ENCODE peak calls at places on chromosome X, in five cellular contexts. U is transverse colon, O is aorta, A is mucosa of descending colon, N is cardiac muscle cell. E is an unnamed sample.
A peak's percentile ranks its signal among the peaks of the same experiment; 100 is the strongest.

GRCh38 chrX:19875051-19875432 is 12.4 kb downstream of the SH3KBP1 start:
- DNase-seq in U (no peak), N (no peak), A (no peak), O (no peak), E (no peak)

GRCh38 chrX:78029663-78030062 is 60.2 kb upstream of the PGAM4 start:
- DNase-seq in N (peak; percentile 40), A (peak; percentile 25), O (no peak), U (peak; percentile 21), E (no peak)

GRCh38 chrX:46903458-46904242 is 8.6 kb upstream of the JADE3 start:
- DNase-seq in N (peak; percentile 77), A (peak; percentile 81), O (peak; percentile 91), U (peak; percentile 81), E (peak; percentile 73)

GRCh38 chrX:37462346-37462745 is 109.1 kb upstream of the LANCL3 start:
- DNase-seq in N (no peak), U (no peak), O (no peak), A (no peak), E (no peak)

GRCh38 chrX:13396887-13397286 is 77.0 kb upstream of the ATXN3L start:
- DNase-seq in A (no peak), O (no peak), U (no peak), N (peak; percentile 32), E (no peak)

GRCh38 chrX:119150163-119151135 is 22.8 kb upstream of the KIAA1210 start:
- DNase-seq in A (no peak), O (no peak), N (no peak), U (no peak), E (peak; percentile 50)

GRCh38 chrX:56729152-56729557 is at the start of gene NBDY:
- DNase-seq in U (peak; percentile 33), O (peak; percentile 75), N (peak; percentile 52), A (peak; percentile 61), E (peak; percentile 42)

GRCh38 chrX:105210258-105210657 is 10.2 kb downstream of the TEX13A start:
- DNase-seq in O (no peak), U (no peak), A (no peak), N (no peak), E (no peak)

GRCh38 chrX:21662761-21663160 is 4.6 kb upstream of the KLHL34 start:
- DNase-seq in A (no peak), O (no peak), U (no peak), N (no peak), E (no peak)

GRCh38 chrX:47311857-47312774 is 58.3 kb upstream of the ZNF157 start:
- DNase-seq in N (peak; percentile 80), O (no peak), A (peak; percentile 44), U (peak; percentile 43), E (no peak)

GRCh38 chrX:19791562-19791961 is 95.8 kb downstream of the SH3KBP1 start:
- DNase-seq in N (peak; percentile 65), A (no peak), O (no peak), U (no peak), E (no peak)

GRCh38 chrX:49978191-49978590 is 55.8 kb downstream of the CLCN5 start:
- DNase-seq in A (no peak), N (no peak), U (no peak), O (no peak), E (no peak)

GRCh38 chrX:8504451-8504850 is 39.8 kb downstream of the VCX3B start:
- DNase-seq in A (peak; percentile 11), U (no peak), N (peak; percentile 84), O (no peak), E (no peak)

GRCh38 chrX:13373807-13374187 is 53.9 kb upstream of the ATXN3L start:
- DNase-seq in A (no peak), O (no peak), U (no peak), N (peak; percentile 85), E (no peak)

GRCh38 chrX:7925867-7926472 is 1.2 kb downstream of the PNPLA4 start:
- DNase-seq in U (peak; percentile 64), N (peak; percentile 75), A (peak; percentile 61), O (no peak), E (peak; percentile 44)

GRCh38 chrX:18075603-18076002 is 145.1 kb downstream of the BEND2 start:
- DNase-seq in A (no peak), U (no peak), O (no peak), N (no peak), E (no peak)

GRCh38 chrX:41634284-41634683 is 54.5 kb upstream of the GPR34 start:
- DNase-seq in U (no peak), N (peak; percentile 11), A (peak; percentile 2), O (no peak), E (no peak)

GRCh38 chrX:22122510-22122909 is 90.4 kb downstream of the PHEX start:
- DNase-seq in N (peak; percentile 45), O (no peak), A (no peak), U (no peak), E (no peak)

GRCh38 chrX:122943918-122944317 is 240.2 kb upstream of the GRIA3 start:
- DNase-seq in O (no peak), U (no peak), N (peak; percentile 0), A (no peak), E (no peak)

GRCh38 chrX:145549476-145549875 is 268.2 kb upstream of the SLITRK2 start:
- DNase-seq in A (no peak), N (no peak), O (no peak), U (no peak), E (no peak)

DNA sequence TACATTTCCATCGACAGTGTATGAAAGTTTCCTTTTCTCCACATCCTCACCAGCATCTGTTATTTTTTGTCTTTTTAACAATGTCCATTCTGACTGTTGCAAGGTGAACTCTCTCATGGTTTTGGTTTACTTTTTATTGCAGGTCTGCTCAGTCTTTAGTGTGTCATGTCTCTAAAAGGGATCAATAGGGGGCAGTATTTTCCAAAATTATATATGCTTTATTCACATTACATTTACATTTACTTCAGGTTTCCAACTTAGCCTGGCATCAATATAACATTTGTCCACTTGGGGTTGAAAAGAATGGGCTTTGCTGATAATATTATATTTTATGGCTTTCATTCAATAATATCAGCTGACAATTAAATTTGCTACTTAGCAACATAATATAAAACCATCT is 265.0 kb upstream of the SLITRK2 start:
- DNase-seq in O (no peak), A (no peak), U (no peak), N (no peak), E (no peak)
- H3K4me1 ChIP-seq in O (no peaks in the 10 kb centered on the region), A (no peaks in the 10 kb centered on the region), U (no peaks in the 10 kb centered on the region), N (no peaks in the 10 kb centered on the region), E (no peaks in the 10 kb centered on the region)

GRCh38 chrX:850471-850916 is 219.9 kb downstream of the SHOX start:
- DNase-seq in N (no peak), O (no peak), A (no peak), U (no peak), E (no peak)
- H3K4me3 ChIP-seq in N (no peak overlapping the region), O (no peak overlapping the region), A (no peak overlapping the region), U (no peak overlapping the region), E (no peak overlapping the region)

GRCh38 chrX:151416521-151417048 is 19.6 kb downstream of the VMA21 start:
- DNase-seq in U (no peak), O (no peak), N (no peak), A (no peak), E (no peak)
- H3K4me1 ChIP-seq in U (no peaks in the 10 kb centered on the region), O (no peaks in the 10 kb centered on the region), N (no peaks in the 10 kb centered on the region), A (no peaks in the 10 kb centered on the region), E (no peaks in the 10 kb centered on the region)

DNA sequence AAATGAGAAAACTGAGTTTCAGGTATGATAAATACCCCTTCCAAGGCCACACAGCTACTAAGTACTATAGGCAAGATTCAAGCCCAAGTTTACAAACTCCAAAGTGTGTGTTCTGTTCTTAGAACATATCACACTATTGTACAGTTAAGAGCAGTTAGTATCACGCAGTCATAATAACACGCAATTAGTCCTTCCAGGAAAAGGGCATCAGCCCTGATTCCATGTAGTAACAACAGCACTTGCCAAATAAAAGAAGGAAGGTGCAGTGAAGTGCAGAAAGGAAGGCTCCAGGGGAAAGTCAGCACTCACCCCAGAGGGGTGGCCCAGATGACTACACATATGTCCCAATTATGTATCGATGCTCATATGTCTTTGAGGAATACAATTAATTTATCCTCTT is 4.4 kb downstream of the TASL start:
- DNase-seq in O (no peak), N (no peak), A (no peak), U (no peak), E (no peak)
- H3K4me3 ChIP-seq in O (no peak overlapping the region), N (no peak overlapping the region), A (no peak overlapping the region), U (no peak overlapping the region), E (no peak overlapping the region)

DNA sequence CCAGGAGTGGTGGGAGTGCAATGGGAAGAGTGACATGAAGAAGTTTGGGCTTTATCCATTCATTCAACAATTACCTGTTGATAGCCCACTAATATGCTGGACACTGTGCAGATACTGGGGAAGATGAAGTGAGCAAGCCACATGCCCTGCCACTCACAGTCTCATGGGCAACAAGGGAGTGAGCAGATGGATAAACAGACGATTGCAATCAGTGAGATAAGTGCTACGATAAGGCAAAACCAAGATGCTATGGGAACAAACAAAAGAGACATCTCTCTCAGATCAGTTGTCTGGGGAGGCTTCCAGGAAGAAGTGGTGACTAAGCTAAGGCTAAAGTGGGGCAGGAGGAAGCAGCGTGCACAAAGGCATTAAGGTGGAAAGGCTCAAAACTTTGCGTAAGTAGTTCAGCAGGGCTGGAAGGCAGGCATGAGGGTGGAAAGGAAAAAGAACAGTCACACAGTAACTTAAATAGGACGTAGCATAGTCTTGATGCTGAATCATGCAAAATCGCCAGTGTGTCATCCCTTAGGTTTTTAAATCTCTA is 31.7 kb downstream of the GAB3 start:
- DNase-seq in O (no peak), A (no peak), U (no peak), N (peak; percentile 72), E (no peak)
- H3K4me1 ChIP-seq in O (no peaks in the 10 kb centered on the region), A (no peaks in the 10 kb centered on the region), U (no peaks in the 10 kb centered on the region), N (no peaks in the 10 kb centered on the region), E (no peaks in the 10 kb centered on the region)

GRCh38 chrX:136488706-136489105 is 959 bp downstream of the BRS3 start:
- DNase-seq in A (no peak), O (no peak), N (no peak), U (no peak), E (no peak)
- H3K4me3 ChIP-seq in A (no peak overlapping the region), O (no peak overlapping the region), N (no peak overlapping the region), U (no peak overlapping the region), E (no peak overlapping the region)

DNA sequence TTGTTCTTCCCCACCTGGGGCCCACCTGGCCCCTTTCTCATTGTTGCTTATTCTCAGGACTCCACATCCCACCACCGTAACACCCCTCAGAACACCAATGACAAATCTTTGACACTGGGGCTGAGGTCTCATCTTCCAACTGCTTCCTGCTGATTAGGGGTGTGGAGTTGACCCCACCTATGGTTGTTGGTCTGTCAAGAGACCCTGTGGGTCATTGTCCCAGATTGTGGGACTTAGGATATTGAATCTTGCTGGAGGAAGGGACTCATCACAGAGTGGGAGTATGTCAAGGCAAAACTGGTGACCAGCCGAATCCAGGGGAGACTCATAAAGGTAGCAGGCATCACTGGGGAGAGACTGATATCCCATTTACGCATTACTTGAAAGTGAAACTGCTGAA is 140.2 kb upstream of the PLAC1 start:
- DNase-seq in N (no peak), U (no peak), O (no peak), A (no peak), E (no peak)
- H3K4me1 ChIP-seq in N (peaks cover 12% of the 10 kb centered on the region), U (no peaks in the 10 kb centered on the region), O (no peaks in the 10 kb centered on the region), A (no peaks in the 10 kb centered on the region), E (peaks cover 10% of the 10 kb centered on the region)